ENCODE peak calls at places on chromosome 1, in nine cellular contexts. X, J, W, S, M, I, Q, L and B are unnamed samples.

GRCh38 chr1:164673584-164674214 is 114.7 kb downstream of the PBX1 start:
- DNase-seq in X (no peak), J (peak), W (no peak), S (peak), M (no peak), I (no peak), Q (no peak), L (no peak), B (no peak)

GRCh38 chr1:15605398-15606080 is 11.7 kb upstream of the DDI2 start:
- DNase-seq in X (no peak), J (no peak), W (no peak), S (no peak), M (no peak), I (no peak), Q (no peak), L (no peak), B (no peak)

GRCh38 chr1:86062458-86062857 is 94.1 kb downstream of the COL24A1 start:
- DNase-seq in X (no peak), J (no peak), W (no peak), S (no peak), M (no peak), I (no peak), Q (peak), L (peak), B (no peak)

GRCh38 chr1:101293461-101294045 is 56.7 kb downstream of the S1PR1 start:
- DNase-seq in X (no peak), J (no peak), W (no peak), S (no peak), M (no peak), I (peak), Q (peak), L (peak), B (peak)

GRCh38 chr1:58779059-58779754 is 4.6 kb downstream of the JUN start:
- DNase-seq in X (no peak), J (peak), W (no peak), S (no peak), M (no peak), I (peak), Q (peak), L (no peak), B (no peak)

GRCh38 chr1:198890531-198890930 is 251.7 kb downstream of the PTPRC start:
- DNase-seq in X (no peak), J (peak), W (peak), S (no peak), M (no peak), I (peak), Q (no peak), L (peak), B (no peak)

GRCh38 chr1:206606867-206607266 is 5.4 kb downstream of the EIF2D start:
- DNase-seq in X (no peak), J (peak), W (peak), S (peak), M (no peak), I (peak), Q (peak), L (peak), B (no peak)

GRCh38 chr1:50538476-50538875 is 115.2 kb upstream of the DMRTA2 start:
- DNase-seq in X (no peak), J (no peak), W (no peak), S (no peak), M (no peak), I (no peak), Q (no peak), L (peak), B (no peak)

GRCh38 chr1:33151115-33151514 is 30.7 kb downstream of the TRIM62 start:
- DNase-seq in X (no peak), J (no peak), W (no peak), S (peak), M (peak), I (no peak), Q (no peak), L (no peak), B (no peak)

GRCh38 chr1:82177190-82177589 is 376.5 kb downstream of the ADGRL2 start:
- DNase-seq in X (no peak), J (no peak), W (peak), S (no peak), M (no peak), I (peak), Q (peak), L (peak), B (no peak)

GRCh38 chr1:234724517-234725176 is 114.7 kb upstream of the IRF2BP2 start:
- DNase-seq in X (no peak), J (no peak), W (no peak), S (peak), M (peak), I (peak), Q (no peak), L (no peak), B (no peak)

GRCh38 chr1:151277249-151277648 is 4.8 kb upstream of the ZNF687 start:
- DNase-seq in X (no peak), J (no peak), W (no peak), S (no peak), M (no peak), I (no peak), Q (no peak), L (no peak), B (peak)

GRCh38 chr1:39509360-39510009 is 18.0 kb downstream of the BMP8A start:
- DNase-seq in X (no peak), J (no peak), W (no peak), S (no peak), M (peak), I (peak), Q (peak), L (peak), B (peak)

GRCh38 chr1:116476321-116476720 is 94.5 kb downstream of the CD58 start:
- DNase-seq in X (no peak), J (no peak), W (no peak), S (no peak), M (no peak), I (no peak), Q (no peak), L (no peak), B (no peak)

DNA sequence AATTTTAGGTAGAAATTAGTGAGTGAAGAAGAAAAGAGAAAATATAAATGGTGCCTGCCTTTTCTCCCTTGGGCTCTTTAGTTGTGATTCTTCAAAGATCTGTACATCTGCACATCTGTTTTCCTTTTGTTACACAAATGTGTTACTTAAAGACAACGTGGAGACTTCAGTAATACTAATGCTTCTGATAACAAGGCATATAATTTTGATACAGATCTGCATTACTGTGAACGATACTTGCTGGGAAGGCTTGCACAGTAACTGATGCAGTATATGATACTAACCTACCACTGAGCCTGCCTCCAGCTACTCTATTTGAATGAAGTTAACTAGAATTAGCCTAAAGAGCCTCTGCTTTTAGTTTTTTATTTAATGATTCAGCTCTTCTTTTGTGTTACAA is 244.6 kb downstream of the COL11A1 start:
- DNase-seq in X (no peak), J (no peak), W (no peak), S (no peak), M (no peak), I (no peak), Q (no peak), L (no peak), B (no peak)
- TF ChIP-seq CTCF in X (no peak), J (no peak), W (no peak), S (no peak), M (no peak), I (no peak), Q (no peak), L (no peak), B (no peak)

GRCh38 chr1:203368624-203369451 is 17.9 kb upstream of the FMOD start:
- DNase-seq in X (no peak), J (peak), W (peak), S (no peak), M (no peak), I (peak), Q (peak), L (peak), B (no peak)
- TF ChIP-seq CTCF in X (no peak), J (no peak), W (peak), S (no peak), M (peak), I (peak), Q (peak), L (peak), B (no peak)

GRCh38 chr1:223175032-223175431 is 32.0 kb upstream of the TLR5 start:
- DNase-seq in X (no peak), J (peak), W (peak), S (peak), M (no peak), I (no peak), Q (no peak), L (peak), B (no peak)
- TF ChIP-seq CTCF in X (peak), J (peak), W (peak), S (peak), M (peak), I (no peak), Q (peak), L (peak), B (no peak)

DNA sequence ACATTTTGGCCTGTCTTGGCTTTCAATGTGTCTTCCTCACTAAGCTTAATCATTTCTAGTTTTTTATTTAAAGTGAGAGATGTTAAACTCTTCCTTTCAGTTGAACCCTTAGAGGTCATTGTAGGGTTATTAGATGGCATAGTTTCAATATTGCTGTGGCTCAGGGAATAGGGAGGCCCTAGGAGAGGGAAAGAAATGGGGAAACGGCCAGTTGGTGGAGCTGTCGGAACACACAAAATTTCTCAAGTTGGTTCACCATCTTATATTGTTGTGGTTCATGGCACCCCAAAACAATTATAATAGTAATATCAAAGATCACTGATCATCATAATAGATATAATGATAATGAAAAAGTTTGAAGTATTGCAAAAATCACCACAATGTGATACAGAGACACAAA is 31.4 kb upstream of the KAZN start:
- DNase-seq in X (no peak), J (peak), W (no peak), S (peak), M (no peak), I (no peak), Q (no peak), L (no peak), B (no peak)
- TF ChIP-seq CTCF in X (peak), J (peak), W (no peak), S (peak), M (no peak), I (no peak), Q (no peak), L (peak), B (no peak)

DNA sequence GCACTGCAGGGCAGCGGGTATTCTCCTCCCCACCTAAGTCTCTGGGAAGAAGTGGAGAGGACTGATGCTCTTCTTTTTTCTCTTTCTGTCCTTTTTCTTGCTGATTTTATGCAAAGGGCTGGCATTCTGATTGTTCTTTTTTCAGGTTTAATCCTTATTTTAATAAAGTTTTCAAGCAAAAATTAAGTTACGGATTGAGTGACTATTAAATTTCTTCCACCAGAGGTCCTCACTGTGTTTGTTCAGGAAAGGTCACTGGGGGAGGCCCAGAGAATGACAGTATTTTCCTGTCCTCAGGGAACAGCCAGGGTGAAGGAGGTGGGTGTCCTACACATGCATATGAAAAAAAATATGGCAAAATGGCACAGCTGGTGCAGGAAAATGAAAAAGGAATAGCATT is 4.4 kb upstream of the ELF3 start:
- DNase-seq in X (no peak), J (peak), W (peak), S (peak), M (no peak), I (peak), Q (peak), L (peak), B (no peak)
- TF ChIP-seq CTCF in X (peak), J (peak), W (peak), S (peak), M (peak), I (peak), Q (peak), L (peak), B (no peak)

DNA sequence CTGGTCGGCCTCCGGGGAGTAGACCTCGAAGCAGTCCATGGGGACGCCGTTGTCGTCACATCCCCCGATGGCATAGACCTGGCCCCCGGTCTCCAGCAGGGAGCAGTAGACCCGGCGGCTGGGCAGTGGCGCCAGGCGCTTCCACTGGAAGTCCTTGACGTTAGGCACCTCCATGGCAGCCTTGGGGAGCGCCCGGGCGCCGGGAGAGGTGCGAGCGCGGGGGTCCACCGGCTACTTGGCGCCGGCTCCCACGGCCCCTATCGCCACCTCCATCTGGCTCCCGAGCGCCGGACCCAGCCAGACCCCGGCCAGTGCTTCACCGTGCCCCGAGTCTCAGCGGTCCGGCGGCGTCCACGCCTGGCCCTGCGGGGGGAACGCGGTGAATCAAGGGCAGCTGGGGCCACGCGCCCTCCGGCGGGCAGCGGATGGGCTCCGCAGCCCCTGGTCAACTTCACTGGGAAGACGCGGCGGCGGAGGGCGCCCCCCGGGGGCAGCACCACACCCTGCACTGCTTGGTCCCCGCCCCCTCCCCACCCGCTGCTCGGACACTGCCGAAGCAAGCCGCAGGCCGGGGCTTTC is 13.2 kb downstream of the KLHDC8A start:
- DNase-seq in X (peak), J (peak), W (no peak), S (peak), M (no peak), I (no peak), Q (no peak), L (no peak), B (no peak)
- TF ChIP-seq CTCF in X (peak), J (peak), W (no peak), S (peak), M (no peak), I (peak), Q (no peak), L (peak), B (peak)

DNA sequence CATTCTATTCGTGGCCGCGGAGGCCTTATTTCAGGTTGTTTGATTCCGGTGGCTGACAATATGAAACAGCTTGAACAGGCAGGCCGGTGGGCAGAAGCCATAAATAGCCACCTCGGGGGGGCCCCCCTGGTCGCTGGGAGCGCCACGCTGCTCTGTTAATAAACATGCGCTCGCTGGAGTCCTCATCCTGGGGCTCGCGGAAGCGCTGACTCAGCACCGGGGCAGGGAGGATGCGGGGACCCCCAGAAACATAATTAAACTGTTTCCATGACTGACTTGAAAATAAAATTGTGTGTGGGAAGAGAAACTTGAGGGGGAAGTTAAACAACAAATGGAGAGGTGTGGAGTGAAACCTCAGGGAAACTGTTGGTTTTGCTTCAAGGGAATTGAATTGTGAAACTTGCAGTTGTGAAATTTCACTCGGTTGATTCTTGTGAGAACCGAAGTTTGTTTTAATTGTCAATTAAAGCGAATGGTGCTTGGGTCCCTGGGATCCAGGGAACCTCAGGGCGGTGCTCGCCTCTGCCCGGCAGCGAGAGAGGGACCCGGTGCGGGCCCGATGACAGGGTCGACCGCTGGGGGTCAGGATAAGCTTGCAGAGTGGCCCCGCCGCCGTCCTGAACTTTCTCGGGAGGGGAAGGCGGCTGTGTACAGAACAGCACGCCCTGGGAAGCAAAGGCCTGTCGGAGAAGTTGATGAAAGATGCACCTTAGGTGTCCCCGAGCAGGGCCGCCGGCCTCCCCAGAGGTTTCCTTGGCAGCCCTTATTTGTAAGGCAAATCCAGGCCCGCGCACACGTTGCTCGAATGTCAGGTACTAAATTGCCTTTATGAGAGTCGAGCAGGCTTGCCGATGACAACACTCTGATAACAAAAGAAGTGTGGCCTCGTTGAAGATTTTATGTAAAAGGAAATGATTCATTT is 176.9 kb upstream of the LMO4 start:
- DNase-seq in X (peak), J (no peak), W (peak), S (peak), M (peak), I (peak), Q (peak), L (peak), B (peak)
- TF ChIP-seq CTCF in X (peak), J (no peak), W (peak), S (peak), M (peak), I (peak), Q (peak), L (peak), B (peak)

GRCh38 chr1:53285969-53286760 is 41.7 kb downstream of the LRP8 start:
- DNase-seq in X (no peak), J (no peak), W (no peak), S (peak), M (no peak), I (no peak), Q (no peak), L (no peak), B (no peak)

GRCh38 chr1:53285546-53285945 is 42.3 kb downstream of the LRP8 start:
- DNase-seq in X (no peak), J (no peak), W (no peak), S (no peak), M (no peak), I (no peak), Q (no peak), L (no peak), B (no peak)

GRCh38 chr1:53289050-53289429 is 38.8 kb downstream of the LRP8 start:
- DNase-seq in X (no peak), J (no peak), W (no peak), S (no peak), M (no peak), I (no peak), Q (no peak), L (no peak), B (no peak)

GRCh38 chr1:53286950-53287349 is 40.9 kb downstream of the LRP8 start:
- DNase-seq in X (no peak), J (no peak), W (no peak), S (no peak), M (no peak), I (no peak), Q (no peak), L (no peak), B (no peak)

GRCh38 chr1:53288247-53289049 is 39.4 kb downstream of the LRP8 start:
- DNase-seq in X (no peak), J (no peak), W (no peak), S (no peak), M (no peak), I (no peak), Q (no peak), L (no peak), B (no peak)
- TF ChIP-seq CTCF in X (no peak), J (no peak), W (no peak), S (peak), M (no peak), I (no peak), Q (no peak), L (no peak), B (no peak)

DNA sequence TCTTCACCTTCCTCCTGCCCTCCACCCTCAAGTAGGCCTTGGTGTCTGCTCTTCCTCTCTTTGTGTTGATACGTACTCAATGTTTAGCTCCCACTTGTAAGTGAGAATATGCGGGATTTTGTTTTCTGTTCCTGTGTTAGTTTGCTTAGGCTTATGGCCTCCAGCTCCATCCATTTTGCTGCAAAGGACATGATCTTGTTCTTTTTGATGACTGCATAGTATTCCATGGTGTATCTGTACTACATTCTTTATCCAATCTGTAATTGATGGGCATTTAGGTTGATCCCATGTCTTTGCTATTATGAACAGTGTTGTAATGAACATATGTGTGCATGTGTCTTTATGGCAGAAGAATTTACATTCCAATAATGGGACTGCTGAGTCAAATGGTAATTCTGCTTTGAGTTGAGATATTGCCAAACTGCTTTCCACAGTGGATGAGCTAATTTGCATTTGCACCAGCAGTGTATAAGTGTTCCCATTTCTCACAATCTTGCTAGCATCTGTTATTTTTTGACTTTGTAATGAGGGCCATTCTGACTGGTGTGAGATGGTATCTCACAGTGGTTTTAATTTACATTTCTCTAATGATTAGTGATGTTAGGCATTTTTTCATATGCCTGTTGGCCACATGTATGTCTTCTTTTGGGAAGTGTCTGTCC is 272.7 kb downstream of the SDCCAG8 start:
- DNase-seq in X (no peak), J (no peak), W (no peak), S (no peak), M (no peak), I (no peak), Q (no peak), L (no peak), B (no peak)
- TF ChIP-seq CTCF in X (no peak), J (no peak), W (no peak), S (no peak), M (no peak), I (no peak), Q (no peak), L (no peak), B (no peak)

GRCh38 chr1:69221492-69221990 is 346.2 kb upstream of the LRRC7 start:
- DNase-seq in X (no peak), J (no peak), W (no peak), S (peak), M (no peak), I (no peak), Q (no peak), L (peak), B (no peak)
- TF ChIP-seq CTCF in X (no peak), J (no peak), W (no peak), S (peak), M (no peak), I (no peak), Q (no peak), L (peak), B (no peak)